ENCODE peak calls at places on chromosomes 16 and 17, in seven cellular contexts. One of them, this sample, is unnamed.
A peak's percentile ranks its signal among the peaks of the same experiment; 100 is the strongest.

GRCh38 chr17:40349477-40350409 is 14.8 kb downstream of the GJD3 start:
- DNase-seq in iPS-NIHi11: no peak
- DNase-seq in mucosa of gallbladder: no peak
- DNase-seq in endothelial cell: no peak
- DNase-seq in stimulated activated CD4-positive, alpha-beta T cell treated with anti-CD3 and anti-CD28 coated beads, Interleukin-15, amount 100 ng/mL, for 48 hours: no peak
- DNase-seq in kidney: no peak
- DNase-seq in activated gamma-delta T cell treated with Interleukin-2 at 50 U/mL for 16 hours: no peak
- DNase-seq in this sample: no peak

GRCh38 chr17:76014100-76014924 is 12.8 kb downstream of the EVPL start:
- DNase-seq in iPS-NIHi11: peak; percentile 97
- DNase-seq in mucosa of gallbladder: peak; percentile 64
- DNase-seq in endothelial cell: peak; percentile 82
- DNase-seq in stimulated activated CD4-positive, alpha-beta T cell treated with anti-CD3 and anti-CD28 coated beads, Interleukin-15, amount 100 ng/mL, for 48 hours: peak; percentile 74
- DNase-seq in kidney: peak; percentile 90
- DNase-seq in activated gamma-delta T cell treated with Interleukin-2 at 50 U/mL for 16 hours: peak; percentile 79
- DNase-seq in this sample: peak; percentile 86

GRCh38 chr16:53886482-53887378 is 182.8 kb downstream of the FTO start:
- DNase-seq in iPS-NIHi11: no peak
- DNase-seq in mucosa of gallbladder: no peak
- DNase-seq in endothelial cell: no peak
- DNase-seq in stimulated activated CD4-positive, alpha-beta T cell treated with anti-CD3 and anti-CD28 coated beads, Interleukin-15, amount 100 ng/mL, for 48 hours: no peak
- DNase-seq in kidney: no peak
- DNase-seq in activated gamma-delta T cell treated with Interleukin-2 at 50 U/mL for 16 hours: no peak
- DNase-seq in this sample: no peak

GRCh38 chr17:10993126-10993525 is 155.2 kb upstream of the PIRT start:
- DNase-seq in iPS-NIHi11: no peak
- DNase-seq in mucosa of gallbladder: no peak
- DNase-seq in endothelial cell: no peak
- DNase-seq in stimulated activated CD4-positive, alpha-beta T cell treated with anti-CD3 and anti-CD28 coated beads, Interleukin-15, amount 100 ng/mL, for 48 hours: no peak
- DNase-seq in kidney: no peak
- DNase-seq in activated gamma-delta T cell treated with Interleukin-2 at 50 U/mL for 16 hours: no peak
- DNase-seq in this sample: no peak

GRCh38 chr16:82876951-82877350 is 250.2 kb downstream of the CDH13 start:
- DNase-seq in iPS-NIHi11: no peak
- DNase-seq in mucosa of gallbladder: no peak
- DNase-seq in endothelial cell: no peak
- DNase-seq in stimulated activated CD4-positive, alpha-beta T cell treated with anti-CD3 and anti-CD28 coated beads, Interleukin-15, amount 100 ng/mL, for 48 hours: no peak
- DNase-seq in kidney: no peak
- DNase-seq in activated gamma-delta T cell treated with Interleukin-2 at 50 U/mL for 16 hours: no peak
- DNase-seq in this sample: no peak

GRCh38 chr17:62750502-62751349 is 57.4 kb downstream of the MARCHF10 start:
- DNase-seq in iPS-NIHi11: no peak
- DNase-seq in mucosa of gallbladder: no peak
- DNase-seq in endothelial cell: no peak
- DNase-seq in stimulated activated CD4-positive, alpha-beta T cell treated with anti-CD3 and anti-CD28 coated beads, Interleukin-15, amount 100 ng/mL, for 48 hours: no peak
- DNase-seq in kidney: no peak
- DNase-seq in activated gamma-delta T cell treated with Interleukin-2 at 50 U/mL for 16 hours: no peak
- DNase-seq in this sample: no peak

GRCh38 chr16:84874553-84874952 is 54.8 kb downstream of the CRISPLD2 start:
- DNase-seq in iPS-NIHi11: no peak
- DNase-seq in mucosa of gallbladder: no peak
- DNase-seq in endothelial cell: no peak
- DNase-seq in stimulated activated CD4-positive, alpha-beta T cell treated with anti-CD3 and anti-CD28 coated beads, Interleukin-15, amount 100 ng/mL, for 48 hours: no peak
- DNase-seq in kidney: no peak
- DNase-seq in activated gamma-delta T cell treated with Interleukin-2 at 50 U/mL for 16 hours: no peak
- DNase-seq in this sample: no peak

GRCh38 chr17:81956607-81957589 is 4.1 kb downstream of the NOTUM start:
- DNase-seq in iPS-NIHi11: no peak
- DNase-seq in mucosa of gallbladder: no peak
- DNase-seq in endothelial cell: no peak
- DNase-seq in stimulated activated CD4-positive, alpha-beta T cell treated with anti-CD3 and anti-CD28 coated beads, Interleukin-15, amount 100 ng/mL, for 48 hours: no peak
- DNase-seq in kidney: no peak
- DNase-seq in activated gamma-delta T cell treated with Interleukin-2 at 50 U/mL for 16 hours: no peak
- DNase-seq in this sample: no peak

GRCh38 chr17:28317099-28317964 is 1.7 kb upstream of the TMEM97 start:
- DNase-seq in iPS-NIHi11: no peak
- DNase-seq in mucosa of gallbladder: no peak
- DNase-seq in endothelial cell: no peak
- DNase-seq in stimulated activated CD4-positive, alpha-beta T cell treated with anti-CD3 and anti-CD28 coated beads, Interleukin-15, amount 100 ng/mL, for 48 hours: no peak
- DNase-seq in kidney: no peak
- DNase-seq in activated gamma-delta T cell treated with Interleukin-2 at 50 U/mL for 16 hours: no peak
- DNase-seq in this sample: no peak

GRCh38 chr17:61837175-61838051 is 25.9 kb downstream of the BRIP1 start:
- DNase-seq in iPS-NIHi11: peak; percentile 37
- DNase-seq in mucosa of gallbladder: peak; percentile 54
- DNase-seq in endothelial cell: peak; percentile 46
- DNase-seq in stimulated activated CD4-positive, alpha-beta T cell treated with anti-CD3 and anti-CD28 coated beads, Interleukin-15, amount 100 ng/mL, for 48 hours: peak; percentile 22
- DNase-seq in kidney: no peak
- DNase-seq in activated gamma-delta T cell treated with Interleukin-2 at 50 U/mL for 16 hours: peak; percentile 32
- DNase-seq in this sample: peak; percentile 67

GRCh38 chr17:29618272-29619065 is 4.2 kb downstream of the CORO6 start:
- DNase-seq in iPS-NIHi11: no peak
- DNase-seq in mucosa of gallbladder: no peak
- DNase-seq in endothelial cell: no peak
- DNase-seq in stimulated activated CD4-positive, alpha-beta T cell treated with anti-CD3 and anti-CD28 coated beads, Interleukin-15, amount 100 ng/mL, for 48 hours: no peak
- DNase-seq in kidney: no peak
- DNase-seq in activated gamma-delta T cell treated with Interleukin-2 at 50 U/mL for 16 hours: no peak
- DNase-seq in this sample: no peak

GRCh38 chr17:30519707-30520106 is 42.5 kb downstream of the GOSR1 start:
- DNase-seq in iPS-NIHi11: no peak
- DNase-seq in mucosa of gallbladder: no peak
- DNase-seq in endothelial cell: no peak
- DNase-seq in stimulated activated CD4-positive, alpha-beta T cell treated with anti-CD3 and anti-CD28 coated beads, Interleukin-15, amount 100 ng/mL, for 48 hours: no peak
- DNase-seq in kidney: no peak
- DNase-seq in activated gamma-delta T cell treated with Interleukin-2 at 50 U/mL for 16 hours: no peak
- DNase-seq in this sample: no peak

This sample was measured in Right ventricle myocardium inferior.